ENCODE peak calls at places on chromosome 5, in four cellular contexts. One of them, this sample, is unnamed.

GRCh38 chr5:174751154-174751990 is 27.0 kb downstream of the MSX2 start:
- DNase-seq in K562: no peak
- DNase-seq in HepG2: no peak
- DNase-seq in WTC11: peak; percentile 59
- DNase-seq in this sample: peak; percentile 60

GRCh38 chr5:174535691-174536090 is 188.7 kb upstream of the MSX2 start:
- DNase-seq in K562: no peak
- DNase-seq in HepG2: no peak
- DNase-seq in WTC11: no peak
- DNase-seq in this sample: no peak

GRCh38 chr5:103094737-103095136 is 25.2 kb downstream of the GIN1 start:
- DNase-seq in K562: peak; percentile 62
- DNase-seq in WTC11: no peak
- DNase-seq in HepG2: peak; percentile 2
- DNase-seq in this sample: no peak

GRCh38 chr5:168877132-168877895 is 298.1 kb upstream of the PANK3 start:
- DNase-seq in WTC11: no peak
- DNase-seq in K562: peak; percentile 3
- DNase-seq in HepG2: peak; percentile 18
- DNase-seq in this sample: no peak

GRCh38 chr5:10111575-10111974 is 138.1 kb downstream of the ATPSCKMT start:
- DNase-seq in HepG2: peak; percentile 18
- DNase-seq in K562: peak; percentile 64
- DNase-seq in WTC11: peak; percentile 67
- DNase-seq in this sample: peak; percentile 55

GRCh38 chr5:91114658-91115057 is 268.5 kb downstream of the ARRDC3 start:
- DNase-seq in K562: no peak
- DNase-seq in WTC11: no peak
- DNase-seq in HepG2: no peak
- DNase-seq in this sample: no peak

GRCh38 chr5:64971538-64971937 is 202.8 kb downstream of the CWC27 start:
- DNase-seq in WTC11: no peak
- DNase-seq in HepG2: no peak
- DNase-seq in K562: no peak
- DNase-seq in this sample: no peak

GRCh38 chr5:81782811-81783210 is 31.9 kb upstream of the SSBP2 start:
- DNase-seq in K562: peak; percentile 18
- DNase-seq in HepG2: no peak
- DNase-seq in WTC11: no peak
- DNase-seq in this sample: no peak

GRCh38 chr5:18397393-18397792 is 763.1 kb downstream of the TAF11L14 start:
- DNase-seq in HepG2: no peak
- DNase-seq in K562: no peak
- DNase-seq in WTC11: no peak
- DNase-seq in this sample: no peak

GRCh38 chr5:65480306-65480865 is 1.3 kb downstream of the ADAMTS6 start:
- DNase-seq in K562: peak; percentile 69
- DNase-seq in HepG2: peak; percentile 73
- DNase-seq in WTC11: no peak
- DNase-seq in this sample: peak; percentile 25

GRCh38 chr5:179158556-179158955 is 98.4 kb downstream of the ZNF354C start:
- DNase-seq in HepG2: no peak
- DNase-seq in WTC11: peak; percentile 2
- DNase-seq in K562: no peak
- DNase-seq in this sample: no peak

GRCh38 chr5:142753114-142753764 is 16.9 kb upstream of the ARHGAP26 start:
- DNase-seq in HepG2: no peak
- DNase-seq in K562: no peak
- DNase-seq in WTC11: no peak
- DNase-seq in this sample: no peak

GRCh38 chr5:33291216-33292000 is 149.4 kb upstream of the TARS1 start:
- DNase-seq in K562: no peak
- DNase-seq in HepG2: no peak
- DNase-seq in WTC11: no peak
- DNase-seq in this sample: no peak

GRCh38 chr5:65037845-65038815 is 269.4 kb downstream of the CWC27 start:
- DNase-seq in HepG2: peak; percentile 39
- DNase-seq in K562: peak; percentile 62
- DNase-seq in WTC11: peak; percentile 71
- DNase-seq in this sample: peak; percentile 59

GRCh38 chr5:159609359-159609758 is 279.1 kb upstream of the IL12B start:
- DNase-seq in HepG2: no peak
- DNase-seq in WTC11: no peak
- DNase-seq in K562: no peak
- DNase-seq in this sample: no peak

GRCh38 chr5:173331956-173332479 is 3.8 kb upstream of the STC2 start:
- DNase-seq in K562: peak; percentile 93
- DNase-seq in WTC11: peak; percentile 89
- DNase-seq in HepG2: peak; percentile 74
- DNase-seq in this sample: peak; percentile 91

GRCh38 chr5:101024299-101024698 is 121.2 kb upstream of the ST8SIA4 start:
- DNase-seq in HepG2: no peak
- DNase-seq in K562: no peak
- DNase-seq in WTC11: no peak
- DNase-seq in this sample: no peak

GRCh38 chr5:175734501-175734900 is 76.6 kb downstream of the HRH2 start:
- DNase-seq in HepG2: no peak
- DNase-seq in K562: no peak
- DNase-seq in WTC11: no peak
- DNase-seq in this sample: no peak

GRCh38 chr5:157109744-157110143 is 900 bp upstream of the HAVCR2 start:
- DNase-seq in K562: no peak
- DNase-seq in WTC11: no peak
- DNase-seq in HepG2: no peak
- DNase-seq in this sample: no peak

GRCh38 chr5:38515081-38515480 is 41.4 kb downstream of the LIFR start:
- DNase-seq in HepG2: no peak
- DNase-seq in WTC11: no peak
- DNase-seq in K562: no peak
- DNase-seq in this sample: no peak

GRCh38 chr5:7576023-7576715 is 180.2 kb downstream of the ADCY2 start:
- DNase-seq in WTC11: no peak
- DNase-seq in HepG2: no peak
- DNase-seq in K562: no peak
- DNase-seq in this sample: no peak

GRCh38 chr5:156693113-156693512 is 157.0 kb upstream of the PPP1R2B start:
- DNase-seq in K562: no peak
- DNase-seq in HepG2: peak; percentile 82
- DNase-seq in WTC11: no peak
- DNase-seq in this sample: no peak

GRCh38 chr5:140317859-140318258 is 15.0 kb upstream of the PFDN1 start:
- DNase-seq in K562: no peak
- DNase-seq in WTC11: no peak
- DNase-seq in HepG2: no peak
- DNase-seq in this sample: no peak

GRCh38 chr5:6717247-6717646 is 4.0 kb downstream of the TENT4A start:
- DNase-seq in K562: no peak
- DNase-seq in HepG2: no peak
- DNase-seq in WTC11: no peak
- DNase-seq in this sample: no peak

GRCh38 chr5:40685191-40685590 is 5.5 kb downstream of the PTGER4 start:
- DNase-seq in K562: no peak
- DNase-seq in HepG2: no peak
- DNase-seq in WTC11: no peak
- DNase-seq in this sample: no peak

GRCh38 chr5:143913008-143913752 is 101.2 kb downstream of the HMHB1 start:
- DNase-seq in K562: no peak
- DNase-seq in WTC11: no peak
- DNase-seq in HepG2: peak; percentile 4
- DNase-seq in this sample: no peak

GRCh38 chr5:40021007-40021406 is 596.2 kb upstream of the DAB2 start:
- DNase-seq in WTC11: no peak
- DNase-seq in K562: no peak
- DNase-seq in HepG2: no peak
- DNase-seq in this sample: no peak

GRCh38 chr5:72667708-72668107 is 148.8 kb upstream of the TNPO1 start:
- DNase-seq in WTC11: no peak
- DNase-seq in K562: no peak
- DNase-seq in HepG2: no peak
- DNase-seq in this sample: no peak

GRCh38 chr5:99589424-99589823 is 660.6 kb upstream of the CHD1 start:
- DNase-seq in HepG2: no peak
- DNase-seq in WTC11: no peak
- DNase-seq in K562: no peak
- DNase-seq in this sample: no peak

GRCh38 chr5:89230178-89230577 is 347.2 kb upstream of the MEF2C start:
- DNase-seq in HepG2: no peak
- DNase-seq in WTC11: no peak
- DNase-seq in K562: no peak
- DNase-seq in this sample: no peak

GRCh38 chr5:157612071-157612476 is 36.5 kb upstream of the ADAM19 start:
- DNase-seq in HepG2: no peak
- DNase-seq in WTC11: no peak
- DNase-seq in K562: no peak
- DNase-seq in this sample: no peak

GRCh38 chr5:1485320-1486118 is 38.2 kb downstream of the LPCAT1 start:
- DNase-seq in HepG2: no peak
- DNase-seq in K562: no peak
- DNase-seq in WTC11: no peak
- DNase-seq in this sample: no peak

GRCh38 chr5:1489754-1490153 is 34.0 kb downstream of the LPCAT1 start:
- DNase-seq in WTC11: no peak
- DNase-seq in HepG2: no peak
- DNase-seq in K562: no peak
- DNase-seq in this sample: no peak

GRCh38 chr5:1486271-1486670 is 37.5 kb downstream of the LPCAT1 start:
- DNase-seq in HepG2: no peak
- DNase-seq in WTC11: no peak
- DNase-seq in K562: no peak
- DNase-seq in this sample: no peak

GRCh38 chr5:1488882-1489680 is 34.7 kb downstream of the LPCAT1 start:
- DNase-seq in HepG2: no peak
- DNase-seq in WTC11: no peak
- DNase-seq in K562: no peak
- DNase-seq in this sample: no peak

DNA sequence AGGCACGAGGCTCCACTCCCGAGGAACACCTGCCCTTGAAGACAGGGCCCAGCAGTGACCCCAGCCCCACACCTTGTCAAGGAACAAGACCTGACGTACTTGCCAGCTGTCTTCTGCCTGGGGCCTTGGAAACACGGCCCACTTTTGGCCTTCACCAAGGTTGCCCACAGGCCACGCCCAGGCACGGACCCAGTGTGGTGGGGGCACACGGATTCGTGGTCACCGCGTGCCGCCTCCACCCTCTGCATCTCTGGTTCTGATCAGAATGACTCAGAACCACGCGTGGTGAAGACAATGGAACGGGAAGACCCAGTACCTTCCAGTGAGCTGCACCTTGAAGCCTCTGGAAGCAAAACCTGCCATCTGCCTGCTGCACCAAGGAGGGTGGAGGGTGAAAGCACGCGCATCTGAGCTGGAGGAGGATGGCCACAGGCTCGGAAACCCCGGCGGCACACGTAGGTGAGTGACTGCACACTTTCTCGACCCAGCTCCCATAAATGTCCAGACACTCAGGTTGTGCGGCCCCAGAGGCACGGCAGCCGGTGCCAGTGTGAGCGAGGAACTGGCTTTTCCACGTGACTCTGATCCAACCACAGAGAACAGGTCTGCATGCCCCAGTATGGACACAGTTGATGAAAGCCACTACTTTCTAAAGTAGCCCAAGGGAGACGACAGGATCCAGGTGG is 36.5 kb downstream of the LPCAT1 start:
- DNase-seq in WTC11: no peak
- DNase-seq in K562: no peak
- DNase-seq in HepG2: no peak
- DNase-seq in this sample: no peak
- TF ChIP-seq ELF4 in WTC11: no peak
- TF ChIP-seq ELF4 in K562: no peak
- TF ChIP-seq ELF4 in HepG2: no peak
- TF ChIP-seq ELF4 in this sample: no peak

GRCh38 chr5:145157841-145158240 is 677.3 kb downstream of the PRELID2 start:
- DNase-seq in K562: no peak
- DNase-seq in HepG2: no peak
- DNase-seq in WTC11: no peak
- DNase-seq in this sample: no peak
- TF ChIP-seq ELF4 in K562: no peak
- TF ChIP-seq ELF4 in HepG2: no peak
- TF ChIP-seq ELF4 in WTC11: no peak
- TF ChIP-seq ELF4 in this sample: no peak

DNA sequence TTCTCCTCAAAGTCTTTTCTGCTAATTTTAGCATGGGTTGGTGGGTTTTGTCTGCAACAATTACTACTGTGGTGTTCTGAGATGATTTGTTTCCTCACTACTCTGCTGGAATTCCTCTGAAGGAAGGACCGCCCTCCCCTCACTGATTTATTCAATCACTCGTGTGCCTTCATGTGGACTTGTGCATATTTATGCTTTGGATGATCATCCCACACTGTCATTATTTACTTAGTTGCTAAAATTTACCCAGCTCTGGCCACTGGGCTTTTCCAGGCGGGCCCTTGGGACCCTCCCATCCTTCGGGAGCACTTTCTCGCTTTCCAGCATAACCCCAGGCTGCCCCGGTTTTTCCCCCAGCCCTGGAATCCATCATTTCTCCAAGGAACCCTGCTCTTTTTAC is 41.7 kb upstream of the NKD2 start:
- DNase-seq in K562: no peak
- DNase-seq in WTC11: no peak
- DNase-seq in HepG2: no peak
- DNase-seq in this sample: no peak
- TF ChIP-seq ELF4 in K562: no peak
- TF ChIP-seq ELF4 in WTC11: no peak
- TF ChIP-seq ELF4 in HepG2: no peak
- TF ChIP-seq ELF4 in this sample: no peak

GRCh38 chr5:77232959-77233358 is 22.5 kb downstream of the PDE8B start:
- DNase-seq in HepG2: no peak
- DNase-seq in K562: no peak
- DNase-seq in WTC11: no peak
- DNase-seq in this sample: no peak
- TF ChIP-seq ELF4 in HepG2: no peak
- TF ChIP-seq ELF4 in K562: no peak
- TF ChIP-seq ELF4 in WTC11: no peak
- TF ChIP-seq ELF4 in this sample: no peak

GRCh38 chr5:67515762-67516161 is 319.2 kb upstream of the CD180 start:
- DNase-seq in K562: no peak
- DNase-seq in HepG2: no peak
- DNase-seq in WTC11: no peak
- DNase-seq in this sample: no peak
- TF ChIP-seq ELF4 in K562: no peak
- TF ChIP-seq ELF4 in HepG2: no peak
- TF ChIP-seq ELF4 in WTC11: no peak
- TF ChIP-seq ELF4 in this sample: no peak